ENCODE peak calls at places on chromosome 13, in five cellular contexts. C is heart left ventricle, Y is breast epithelium, D is heart right ventricle, N is PC-3. K is an unnamed sample.

GRCh38 chr13:57630661-57631606 is 610 bp upstream of the PCDH17 start:
- DNase-seq in Y (no peak), C (peak), D (no peak), N (peak), K (no peak)

GRCh38 chr13:20127563-20128458 is 33.0 kb downstream of the GJA3 start:
- DNase-seq in Y (peak), N (peak), D (peak), C (peak), K (peak)

GRCh38 chr13:98997738-98998641 is 20.1 kb upstream of the DOCK9 start:
- DNase-seq in N (peak), Y (no peak), D (no peak), C (no peak), K (peak)

GRCh38 chr13:107678075-107678689 is 537.2 kb downstream of the LIG4 start:
- DNase-seq in D (no peak), C (no peak), Y (no peak), N (peak), K (peak)

GRCh38 chr13:32650705-32651311 is 64.6 kb downstream of the PDS5B start:
- DNase-seq in D (no peak), C (no peak), N (peak), Y (no peak), K (peak)

GRCh38 chr13:33561627-33562026 is 256.3 kb upstream of the RFC3 start:
- DNase-seq in N (no peak), D (no peak), Y (no peak), C (no peak), K (no peak)

GRCh38 chr13:32468502-32469147 is 40.7 kb upstream of the N4BP2L1 start:
- DNase-seq in N (no peak), D (no peak), Y (no peak), C (no peak), K (no peak)

GRCh38 chr13:41613984-41614581 is 156.7 kb downstream of the RGCC start:
- DNase-seq in C (peak), Y (no peak), D (peak), N (peak), K (no peak)

GRCh38 chr13:40402931-40403412 is 263.5 kb downstream of the FOXO1 start:
- DNase-seq in N (peak), D (no peak), C (no peak), Y (no peak), K (no peak)

DNA sequence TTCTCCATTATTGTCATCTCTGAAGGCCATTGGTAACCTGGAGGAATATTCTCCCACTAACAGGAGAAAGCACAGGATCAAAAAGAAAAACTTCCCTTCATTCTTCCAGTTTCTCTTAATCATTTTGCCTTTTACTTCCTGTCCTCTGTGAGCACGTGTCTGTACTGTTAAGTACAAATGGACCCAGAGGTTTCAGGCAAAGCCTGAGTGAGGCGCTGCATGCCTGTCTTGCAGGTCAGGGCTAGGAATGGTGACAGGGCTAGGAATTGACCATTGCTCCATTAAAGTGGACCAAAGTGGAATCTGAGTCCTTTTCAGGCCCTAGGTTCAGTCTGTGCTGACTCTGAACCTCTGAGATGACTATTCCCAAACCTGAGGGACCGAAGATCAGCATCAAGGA is 326.7 kb downstream of the SHISA2 start:
- DNase-seq in D (no peak), Y (no peak), C (no peak), N (no peak), K (no peak)
- TF ChIP-seq CTCF in D (no peak), Y (no peak), C (no peak), N (peak), K (no peak)

GRCh38 chr13:73520566-73521290 is 461.9 kb downstream of the KLF5 start:
- DNase-seq in C (no peak), Y (no peak), D (no peak), N (no peak), K (no peak)
- H3K27ac ChIP-seq in C (no peak), Y (no peak), D (no peak), N (no peak), K (no peak)

GRCh38 chr13:97109256-97109655 is 112.9 kb upstream of the MBNL2 start:
- DNase-seq in D (no peak), C (no peak), N (no peak), Y (no peak), K (no peak)

GRCh38 chr13:97111705-97112104 is 110.4 kb upstream of the MBNL2 start:
- DNase-seq in D (no peak), C (no peak), Y (no peak), N (no peak), K (no peak)

GRCh38 chr13:97108535-97108910 is 113.6 kb upstream of the MBNL2 start:
- DNase-seq in D (no peak), C (no peak), N (peak), Y (no peak), K (no peak)

GRCh38 chr13:97107815-97108534 is 113.7 kb upstream of the OXGR1 start:
- DNase-seq in Y (peak), C (no peak), D (no peak), N (no peak), K (no peak)

GRCh38 chr13:97109841-97110492 is 112.2 kb upstream of the MBNL2 start:
- DNase-seq in D (peak), Y (peak), C (peak), N (peak), K (peak)
- H3K4me3 ChIP-seq in D (peak), Y (no peak), C (peak), N (no peak), K (peak)

DNA sequence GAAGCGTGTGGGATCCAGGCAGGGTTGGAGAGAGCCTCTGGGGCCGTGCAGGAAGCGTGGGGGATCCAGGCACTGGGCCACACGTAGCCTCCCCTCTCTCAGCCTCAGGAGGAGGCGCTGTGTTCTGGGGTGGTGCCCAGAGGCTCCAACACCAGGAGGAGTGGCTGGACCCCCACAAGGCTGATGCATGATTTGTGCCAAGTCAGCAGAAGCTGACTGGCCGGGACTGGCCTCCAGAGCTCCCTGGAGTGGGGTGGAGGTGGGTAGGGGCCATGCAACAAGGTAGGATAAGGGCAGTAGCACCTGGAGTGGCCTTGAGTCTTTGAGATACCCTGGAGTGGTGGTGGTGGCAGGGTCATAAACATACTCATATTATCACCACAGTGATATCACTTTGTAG is 75.3 kb downstream of the ERICH6B start:
- DNase-seq in C (no peak), D (no peak), N (no peak), Y (no peak), K (no peak)
- TF ChIP-seq CTCF in C (no peak), D (no peak), N (no peak), Y (no peak), K (no peak)

GRCh38 chr13:37959284-37959683 is 89.7 kb upstream of the TRPC4 start:
- DNase-seq in D (no peak), Y (no peak), N (no peak), C (no peak), K (no peak)

GRCh38 chr13:37956536-37956935 is 87.0 kb upstream of the TRPC4 start:
- DNase-seq in N (peak), Y (no peak), D (no peak), C (no peak), K (no peak)

GRCh38 chr13:37954191-37954590 is 84.6 kb upstream of the TRPC4 start:
- DNase-seq in N (peak), C (no peak), Y (no peak), D (no peak), K (no peak)
- H3K27ac ChIP-seq in N (peak), C (no peak), Y (no peak), D (no peak), K (no peak)

GRCh38 chr13:112073245-112074138 is 6.5 kb downstream of the SOX1 start:
- DNase-seq in D (no peak), N (no peak), C (no peak), Y (no peak), K (no peak)
- H3K4me3 ChIP-seq in D (peak), N (no peak), C (no peak), Y (no peak), K (no peak)